ENCODE peak calls at places on chromosome 20, in nine cellular contexts. One of them, this sample, is unnamed.

GRCh38 chr20:23954008-23954745 is 34.4 kb downstream of the GGTLC1 start:
- DNase-seq in CD8-positive, alpha-beta T cell: no peak
- DNase-seq in CD4-positive, CD25-positive, alpha-beta regulatory T cell: no peak
- DNase-seq in cardiac fibroblast: no peak
- DNase-seq in A549: no peak
- DNase-seq in prostate gland: no peak
- DNase-seq in fibroblast of lung: no peak
- DNase-seq in ovary: no peak
- DNase-seq in lower leg skin: no peak
- DNase-seq in this sample: no peak

GRCh38 chr20:55472704-55473103 is 532.6 kb downstream of the CBLN4 start:
- DNase-seq in prostate gland: no peak
- DNase-seq in lower leg skin: no peak
- DNase-seq in fibroblast of lung: no peak
- DNase-seq in CD4-positive, CD25-positive, alpha-beta regulatory T cell: no peak
- DNase-seq in ovary: no peak
- DNase-seq in CD8-positive, alpha-beta T cell: no peak
- DNase-seq in cardiac fibroblast: no peak
- DNase-seq in A549: no peak
- DNase-seq in this sample: no peak

GRCh38 chr20:56629464-56630085 is 469 bp downstream of the TFAP2C start:
- DNase-seq in prostate gland: peak
- DNase-seq in CD8-positive, alpha-beta T cell: no peak
- DNase-seq in lower leg skin: no peak
- DNase-seq in A549: no peak
- DNase-seq in ovary: no peak
- DNase-seq in fibroblast of lung: no peak
- DNase-seq in CD4-positive, CD25-positive, alpha-beta regulatory T cell: no peak
- DNase-seq in cardiac fibroblast: no peak
- DNase-seq in this sample: no peak

GRCh38 chr20:51062065-51062464 is 39.2 kb upstream of the KCNG1 start:
- DNase-seq in ovary: no peak
- DNase-seq in A549: no peak
- DNase-seq in CD4-positive, CD25-positive, alpha-beta regulatory T cell: no peak
- DNase-seq in prostate gland: no peak
- DNase-seq in cardiac fibroblast: no peak
- DNase-seq in lower leg skin: no peak
- DNase-seq in fibroblast of lung: peak
- DNase-seq in CD8-positive, alpha-beta T cell: no peak
- DNase-seq in this sample: no peak

GRCh38 chr20:8795404-8795803 is 273.5 kb upstream of the PLCB4 start:
- DNase-seq in A549: no peak
- DNase-seq in CD4-positive, CD25-positive, alpha-beta regulatory T cell: no peak
- DNase-seq in CD8-positive, alpha-beta T cell: no peak
- DNase-seq in prostate gland: no peak
- DNase-seq in lower leg skin: no peak
- DNase-seq in ovary: no peak
- DNase-seq in cardiac fibroblast: no peak
- DNase-seq in fibroblast of lung: no peak
- DNase-seq in this sample: no peak

GRCh38 chr20:57275813-57276212 is 9.4 kb upstream of the BMP7 start:
- DNase-seq in CD4-positive, CD25-positive, alpha-beta regulatory T cell: no peak
- DNase-seq in ovary: no peak
- DNase-seq in cardiac fibroblast: no peak
- DNase-seq in A549: no peak
- DNase-seq in lower leg skin: no peak
- DNase-seq in CD8-positive, alpha-beta T cell: no peak
- DNase-seq in fibroblast of lung: no peak
- DNase-seq in prostate gland: no peak
- DNase-seq in this sample: no peak

GRCh38 chr20:32017711-32018251 is 7.5 kb downstream of the CCM2L start:
- DNase-seq in fibroblast of lung: no peak
- DNase-seq in prostate gland: peak
- DNase-seq in CD8-positive, alpha-beta T cell: peak
- DNase-seq in CD4-positive, CD25-positive, alpha-beta regulatory T cell: peak
- DNase-seq in ovary: no peak
- DNase-seq in lower leg skin: no peak
- DNase-seq in A549: peak
- DNase-seq in cardiac fibroblast: no peak
- DNase-seq in this sample: peak

GRCh38 chr20:57622201-57622570 is 2.0 kb upstream of the ZBP1 start:
- DNase-seq in lower leg skin: no peak
- DNase-seq in A549: no peak
- DNase-seq in cardiac fibroblast: no peak
- DNase-seq in CD4-positive, CD25-positive, alpha-beta regulatory T cell: no peak
- DNase-seq in prostate gland: no peak
- DNase-seq in fibroblast of lung: no peak
- DNase-seq in CD8-positive, alpha-beta T cell: no peak
- DNase-seq in ovary: no peak
- DNase-seq in this sample: no peak

DNA sequence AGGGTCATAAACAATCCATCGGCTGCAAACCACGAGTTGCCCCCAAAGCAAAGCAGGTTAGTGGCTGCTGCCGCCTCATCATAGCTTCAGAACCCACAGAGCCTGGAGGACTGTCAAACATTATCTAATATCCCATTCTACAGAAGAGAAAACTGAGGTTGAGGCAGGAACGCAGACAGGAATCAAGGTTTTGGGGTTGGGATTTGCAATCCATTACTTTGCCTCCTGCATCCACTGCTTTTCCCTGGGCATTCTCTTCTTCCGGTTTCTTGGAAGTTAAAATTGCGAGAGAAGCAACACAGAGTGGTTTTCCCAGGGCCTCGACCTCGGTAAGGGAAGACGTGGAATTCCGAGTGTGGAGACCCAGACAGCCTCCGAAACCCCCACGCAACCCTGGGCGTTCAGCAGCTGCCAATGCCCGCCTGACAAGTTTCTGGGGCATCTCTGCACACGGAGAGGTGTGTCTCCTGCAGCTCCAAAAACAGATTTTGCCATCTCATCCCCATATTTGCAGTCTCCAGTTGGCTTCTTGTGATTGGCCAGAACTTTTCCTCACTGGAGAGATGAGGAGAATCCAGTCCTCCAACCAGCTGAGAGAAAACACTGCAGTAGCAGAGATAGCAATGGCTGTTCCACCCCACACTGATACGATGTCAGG is 45.5 kb upstream of the SNAP25 start:
- DNase-seq in CD4-positive, CD25-positive, alpha-beta regulatory T cell: no peak
- DNase-seq in lower leg skin: no peak
- DNase-seq in prostate gland: no peak
- DNase-seq in A549: peak
- DNase-seq in cardiac fibroblast: no peak
- DNase-seq in fibroblast of lung: no peak
- DNase-seq in CD8-positive, alpha-beta T cell: no peak
- DNase-seq in ovary: no peak
- DNase-seq in this sample: no peak
- H3K4me3 ChIP-seq in CD4-positive, CD25-positive, alpha-beta regulatory T cell: no peak
- H3K4me3 ChIP-seq in lower leg skin: no peak
- H3K4me3 ChIP-seq in prostate gland: no peak
- H3K4me3 ChIP-seq in A549: peak
- H3K4me3 ChIP-seq in cardiac fibroblast: no peak
- H3K4me3 ChIP-seq in fibroblast of lung: no peak
- H3K4me3 ChIP-seq in CD8-positive, alpha-beta T cell: no peak
- H3K4me3 ChIP-seq in ovary: no peak
- H3K4me3 ChIP-seq in this sample: no peak

GRCh38 chr20:61590236-61590635 is 338.2 kb downstream of the CDH4 start:
- DNase-seq in A549: no peak
- DNase-seq in lower leg skin: no peak
- DNase-seq in fibroblast of lung: no peak
- DNase-seq in ovary: no peak
- DNase-seq in cardiac fibroblast: no peak
- DNase-seq in CD4-positive, CD25-positive, alpha-beta regulatory T cell: no peak
- DNase-seq in prostate gland: no peak
- DNase-seq in CD8-positive, alpha-beta T cell: no peak
- DNase-seq in this sample: no peak

GRCh38 chr20:61587036-61587435 is 335.0 kb downstream of the CDH4 start:
- DNase-seq in ovary: no peak
- DNase-seq in A549: no peak
- DNase-seq in CD8-positive, alpha-beta T cell: no peak
- DNase-seq in lower leg skin: no peak
- DNase-seq in cardiac fibroblast: no peak
- DNase-seq in fibroblast of lung: no peak
- DNase-seq in prostate gland: no peak
- DNase-seq in CD4-positive, CD25-positive, alpha-beta regulatory T cell: no peak
- DNase-seq in this sample: no peak

GRCh38 chr20:61587910-61588309 is 335.8 kb downstream of the CDH4 start:
- DNase-seq in prostate gland: no peak
- DNase-seq in ovary: no peak
- DNase-seq in A549: no peak
- DNase-seq in fibroblast of lung: no peak
- DNase-seq in CD4-positive, CD25-positive, alpha-beta regulatory T cell: no peak
- DNase-seq in lower leg skin: no peak
- DNase-seq in CD8-positive, alpha-beta T cell: no peak
- DNase-seq in cardiac fibroblast: no peak
- DNase-seq in this sample: no peak

GRCh38 chr20:61589055-61589385 is 337.0 kb downstream of the CDH4 start:
- DNase-seq in CD4-positive, CD25-positive, alpha-beta regulatory T cell: no peak
- DNase-seq in fibroblast of lung: peak
- DNase-seq in CD8-positive, alpha-beta T cell: no peak
- DNase-seq in prostate gland: no peak
- DNase-seq in lower leg skin: no peak
- DNase-seq in A549: peak
- DNase-seq in ovary: no peak
- DNase-seq in cardiac fibroblast: peak
- DNase-seq in this sample: no peak

DNA sequence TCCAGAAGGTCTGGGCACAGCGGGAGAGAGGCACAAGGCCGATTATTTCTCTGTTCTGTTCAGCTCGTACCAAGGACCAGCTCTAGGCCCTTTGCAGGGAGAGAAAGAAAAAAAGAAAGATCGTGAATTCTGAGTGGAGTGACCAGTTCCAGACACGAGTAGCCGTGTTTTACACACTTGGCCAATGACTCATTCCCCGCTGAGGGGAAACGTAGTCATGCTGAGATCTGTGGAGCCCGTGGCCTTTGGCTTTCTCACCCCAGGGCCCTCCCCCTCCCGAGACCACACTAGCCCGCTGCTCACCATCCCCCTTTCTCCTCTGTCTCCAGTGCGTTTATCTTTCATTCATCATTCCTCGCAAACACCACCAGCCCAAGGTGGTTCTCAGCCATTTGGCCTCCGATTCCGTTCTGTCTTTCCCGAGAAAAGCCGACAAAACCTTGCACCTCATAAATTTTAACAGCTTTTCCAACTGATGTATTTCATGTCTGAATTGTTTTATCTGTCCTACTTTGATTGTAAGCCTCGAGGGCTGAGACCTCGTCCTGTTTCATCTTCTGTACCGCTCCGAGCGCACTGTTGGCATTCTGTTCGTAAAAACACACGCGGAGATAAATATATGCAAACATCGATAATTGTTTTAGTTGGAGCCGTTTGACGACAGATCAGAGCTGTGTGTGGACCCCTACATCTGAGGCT is 336.4 kb downstream of the CDH4 start:
- DNase-seq in prostate gland: no peak
- DNase-seq in A549: peak
- DNase-seq in lower leg skin: no peak
- DNase-seq in fibroblast of lung: peak
- DNase-seq in ovary: no peak
- DNase-seq in CD8-positive, alpha-beta T cell: no peak
- DNase-seq in cardiac fibroblast: peak
- DNase-seq in CD4-positive, CD25-positive, alpha-beta regulatory T cell: no peak
- DNase-seq in this sample: no peak
- H3K4me3 ChIP-seq in prostate gland: no peak
- H3K4me3 ChIP-seq in A549: no peak
- H3K4me3 ChIP-seq in lower leg skin: no peak
- H3K4me3 ChIP-seq in fibroblast of lung: peak
- H3K4me3 ChIP-seq in ovary: no peak
- H3K4me3 ChIP-seq in CD8-positive, alpha-beta T cell: no peak
- H3K4me3 ChIP-seq in cardiac fibroblast: no peak
- H3K4me3 ChIP-seq in CD4-positive, CD25-positive, alpha-beta regulatory T cell: no peak
- H3K4me3 ChIP-seq in this sample: no peak

GRCh38 chr20:15205719-15206118 is 868.3 kb upstream of the FLRT3 start:
- DNase-seq in fibroblast of lung: no peak
- DNase-seq in prostate gland: no peak
- DNase-seq in lower leg skin: no peak
- DNase-seq in CD8-positive, alpha-beta T cell: no peak
- DNase-seq in ovary: no peak
- DNase-seq in cardiac fibroblast: no peak
- DNase-seq in A549: no peak
- DNase-seq in CD4-positive, CD25-positive, alpha-beta regulatory T cell: no peak
- DNase-seq in this sample: no peak
- H3K4me3 ChIP-seq in fibroblast of lung: no peak
- H3K4me3 ChIP-seq in prostate gland: no peak
- H3K4me3 ChIP-seq in lower leg skin: no peak
- H3K4me3 ChIP-seq in CD8-positive, alpha-beta T cell: no peak
- H3K4me3 ChIP-seq in ovary: no peak
- H3K4me3 ChIP-seq in cardiac fibroblast: no peak
- H3K4me3 ChIP-seq in A549: no peak
- H3K4me3 ChIP-seq in CD4-positive, CD25-positive, alpha-beta regulatory T cell: no peak
- H3K4me3 ChIP-seq in this sample: no peak

GRCh38 chr20:20482453-20482852 is 114.5 kb downstream of the INSM1 start:
- DNase-seq in fibroblast of lung: no peak
- DNase-seq in ovary: no peak
- DNase-seq in CD8-positive, alpha-beta T cell: no peak
- DNase-seq in cardiac fibroblast: no peak
- DNase-seq in A549: no peak
- DNase-seq in prostate gland: no peak
- DNase-seq in lower leg skin: no peak
- DNase-seq in CD4-positive, CD25-positive, alpha-beta regulatory T cell: no peak
- DNase-seq in this sample: no peak

GRCh38 chr20:20480126-20480525 is 112.2 kb downstream of the INSM1 start:
- DNase-seq in fibroblast of lung: no peak
- DNase-seq in CD4-positive, CD25-positive, alpha-beta regulatory T cell: no peak
- DNase-seq in A549: no peak
- DNase-seq in lower leg skin: no peak
- DNase-seq in prostate gland: no peak
- DNase-seq in ovary: no peak
- DNase-seq in cardiac fibroblast: no peak
- DNase-seq in CD8-positive, alpha-beta T cell: no peak
- DNase-seq in this sample: no peak

GRCh38 chr20:20487811-20488210 is 119.9 kb downstream of the INSM1 start:
- DNase-seq in CD4-positive, CD25-positive, alpha-beta regulatory T cell: no peak
- DNase-seq in ovary: no peak
- DNase-seq in fibroblast of lung: peak
- DNase-seq in lower leg skin: no peak
- DNase-seq in CD8-positive, alpha-beta T cell: no peak
- DNase-seq in cardiac fibroblast: no peak
- DNase-seq in A549: no peak
- DNase-seq in prostate gland: no peak
- DNase-seq in this sample: no peak

GRCh38 chr20:20480689-20481088 is 112.8 kb downstream of the INSM1 start:
- DNase-seq in A549: peak
- DNase-seq in CD8-positive, alpha-beta T cell: no peak
- DNase-seq in prostate gland: no peak
- DNase-seq in cardiac fibroblast: peak
- DNase-seq in lower leg skin: no peak
- DNase-seq in CD4-positive, CD25-positive, alpha-beta regulatory T cell: no peak
- DNase-seq in fibroblast of lung: peak
- DNase-seq in ovary: no peak
- DNase-seq in this sample: no peak

DNA sequence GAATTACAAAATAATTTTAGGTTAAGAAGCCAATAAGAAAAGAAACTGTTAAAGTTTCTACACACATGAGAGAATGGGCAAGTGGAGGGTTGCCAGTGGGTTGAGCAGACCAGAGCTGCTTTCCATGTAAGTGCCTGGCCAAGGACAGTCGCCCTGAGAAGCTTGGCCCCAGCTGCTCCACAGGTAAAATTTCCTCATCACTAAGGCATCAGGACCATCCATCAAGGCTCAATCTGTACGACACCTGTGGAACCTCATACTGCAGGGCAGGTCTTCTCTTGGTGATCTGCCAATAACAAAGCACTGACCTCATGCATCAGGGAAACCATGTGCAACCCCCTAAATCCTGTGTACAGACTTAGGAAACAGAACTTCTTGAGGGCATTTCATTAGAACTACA is 115.4 kb downstream of the INSM1 start:
- DNase-seq in prostate gland: no peak
- DNase-seq in fibroblast of lung: no peak
- DNase-seq in A549: no peak
- DNase-seq in CD8-positive, alpha-beta T cell: no peak
- DNase-seq in CD4-positive, CD25-positive, alpha-beta regulatory T cell: no peak
- DNase-seq in lower leg skin: no peak
- DNase-seq in ovary: no peak
- DNase-seq in cardiac fibroblast: no peak
- DNase-seq in this sample: no peak
- H3K4me3 ChIP-seq in prostate gland: no peak
- H3K4me3 ChIP-seq in fibroblast of lung: no peak
- H3K4me3 ChIP-seq in A549: no peak
- H3K4me3 ChIP-seq in CD8-positive, alpha-beta T cell: no peak
- H3K4me3 ChIP-seq in CD4-positive, CD25-positive, alpha-beta regulatory T cell: no peak
- H3K4me3 ChIP-seq in lower leg skin: no peak
- H3K4me3 ChIP-seq in ovary: no peak
- H3K4me3 ChIP-seq in cardiac fibroblast: no peak
- H3K4me3 ChIP-seq in this sample: no peak